ENCODE peak calls at places on chromosomes 7 and 10, in five cellular contexts. One of them, this sample, is unnamed.

GRCh38 chr10:110694263-110694662 is 50.1 kb downstream of the RBM20 start:
- DNase-seq in GM12891: no peak
- DNase-seq in NCI-H1105: no peak
- DNase-seq in HT1080: no peak
- DNase-seq in left cardiac atrium: no peak
- DNase-seq in this sample: no peak

GRCh38 chr10:114881462-114881861 is 56.5 kb upstream of the TRUB1 start:
- DNase-seq in GM12891: no peak
- DNase-seq in left cardiac atrium: no peak
- DNase-seq in HT1080: no peak
- DNase-seq in NCI-H1105: no peak
- DNase-seq in this sample: no peak

GRCh38 chr7:7114575-7115291 is 67.6 kb upstream of the C1GALT1 start:
- DNase-seq in NCI-H1105: no peak
- DNase-seq in GM12891: no peak
- DNase-seq in HT1080: no peak
- DNase-seq in left cardiac atrium: no peak
- DNase-seq in this sample: no peak

GRCh38 chr10:86316990-86317389 is 49.6 kb downstream of the GRID1 start:
- DNase-seq in left cardiac atrium: no peak
- DNase-seq in GM12891: no peak
- DNase-seq in HT1080: no peak
- DNase-seq in NCI-H1105: no peak
- DNase-seq in this sample: peak

GRCh38 chr7:147584771-147585193 is 1005.8 kb upstream of the C7orf33 start:
- DNase-seq in NCI-H1105: no peak
- DNase-seq in HT1080: no peak
- DNase-seq in GM12891: no peak
- DNase-seq in left cardiac atrium: no peak
- DNase-seq in this sample: no peak

GRCh38 chr10:68202965-68203358 is 29.0 kb downstream of the ATOH7 start:
- DNase-seq in left cardiac atrium: no peak
- DNase-seq in HT1080: peak
- DNase-seq in NCI-H1105: no peak
- DNase-seq in GM12891: no peak
- DNase-seq in this sample: no peak

GRCh38 chr10:3835770-3836169 is 50.8 kb upstream of the KLF6 start:
- DNase-seq in left cardiac atrium: no peak
- DNase-seq in HT1080: no peak
- DNase-seq in NCI-H1105: no peak
- DNase-seq in GM12891: no peak
- DNase-seq in this sample: no peak

GRCh38 chr7:105662998-105663397 is 81.7 kb upstream of the EFCAB10 start:
- DNase-seq in NCI-H1105: peak
- DNase-seq in GM12891: no peak
- DNase-seq in left cardiac atrium: no peak
- DNase-seq in HT1080: no peak
- DNase-seq in this sample: no peak

GRCh38 chr7:136353287-136353686 is 376.1 kb upstream of the MTPN start:
- DNase-seq in NCI-H1105: no peak
- DNase-seq in GM12891: no peak
- DNase-seq in HT1080: no peak
- DNase-seq in left cardiac atrium: no peak
- DNase-seq in this sample: no peak

GRCh38 chr10:63666836-63667383 is 145.7 kb downstream of the REEP3 start:
- DNase-seq in left cardiac atrium: no peak
- DNase-seq in GM12891: peak
- DNase-seq in HT1080: peak
- DNase-seq in NCI-H1105: no peak
- DNase-seq in this sample: no peak

GRCh38 chr7:130063036-130063435 is 7.3 kb upstream of the KLHDC10 start:
- DNase-seq in left cardiac atrium: peak
- DNase-seq in GM12891: no peak
- DNase-seq in HT1080: peak
- DNase-seq in NCI-H1105: peak
- DNase-seq in this sample: no peak

GRCh38 chr10:43691503-43691902 is 42.8 kb upstream of the ZNF32 start:
- DNase-seq in HT1080: no peak
- DNase-seq in NCI-H1105: no peak
- DNase-seq in left cardiac atrium: no peak
- DNase-seq in GM12891: no peak
- DNase-seq in this sample: no peak

GRCh38 chr7:11507929-11508328 is 324.1 kb downstream of the THSD7A start:
- DNase-seq in HT1080: no peak
- DNase-seq in GM12891: no peak
- DNase-seq in NCI-H1105: no peak
- DNase-seq in left cardiac atrium: no peak
- DNase-seq in this sample: no peak

GRCh38 chr7:133358728-133359127 is 105.8 kb downstream of the EXOC4 start:
- DNase-seq in HT1080: peak
- DNase-seq in GM12891: no peak
- DNase-seq in NCI-H1105: no peak
- DNase-seq in left cardiac atrium: no peak
- DNase-seq in this sample: no peak

GRCh38 chr7:99324559-99324958 is 1.1 kb upstream of the ARPC1A start:
- DNase-seq in GM12891: no peak
- DNase-seq in NCI-H1105: no peak
- DNase-seq in left cardiac atrium: no peak
- DNase-seq in HT1080: no peak
- DNase-seq in this sample: no peak

GRCh38 chr10:46026106-46026505 is 4.3 kb downstream of the NCOA4 start:
- DNase-seq in HT1080: no peak
- DNase-seq in NCI-H1105: no peak
- DNase-seq in GM12891: no peak
- DNase-seq in left cardiac atrium: no peak
- DNase-seq in this sample: no peak